ENCODE peak calls at places on chromosomes 13 and 19, in four cellular contexts. O is K562, S is GM12878, H is HepG2. B is an unnamed sample.
A peak's percentile ranks its signal among the peaks of the same experiment; 100 is the strongest.

GRCh38 chr13:114118763-114119123 is 13.7 kb downstream of the RASA3 start:
- DNase-seq in H (no peak), O (no peak), S (no peak), B (no peak)

GRCh38 chr13:61695147-61695546 is 279.5 kb upstream of the PCDH20 start:
- DNase-seq in S (no peak), O (no peak), H (no peak), B (no peak)

GRCh38 chr13:19818223-19818842 is 35.6 kb upstream of the PSPC1 start:
- DNase-seq in H (peak; percentile 4), O (peak; percentile 28), S (no peak), B (peak; percentile 95)

GRCh38 chr19:38803543-38803942 is 9.2 kb downstream of the LGALS4 start:
- DNase-seq in H (no peak), O (no peak), S (no peak), B (no peak)

GRCh38 chr19:57850553-57851017 is 926 bp downstream of the ZNF587 start:
- DNase-seq in H (peak; percentile 29), S (no peak), O (peak; percentile 35), B (peak; percentile 36)

GRCh38 chr13:41864658-41865057 is 96.3 kb downstream of the VWA8 start:
- DNase-seq in O (no peak), H (no peak), S (no peak), B (no peak)

GRCh38 chr13:41512441-41512840 is 55.1 kb downstream of the RGCC start:
- DNase-seq in H (no peak), O (peak; percentile 25), S (no peak), B (no peak)

GRCh38 chr19:41801682-41802317 is 5.4 kb downstream of the CEACAM3 start:
- DNase-seq in O (no peak), H (no peak), S (no peak), B (no peak)

GRCh38 chr13:40484101-40484800 is 182.2 kb downstream of the FOXO1 start:
- DNase-seq in S (no peak), O (no peak), H (no peak), B (no peak)

GRCh38 chr13:49580980-49581680 is 4.2 kb downstream of the RCBTB1 start:
- DNase-seq in S (no peak), H (no peak), O (no peak), B (no peak)

GRCh38 chr19:46147791-46148288 is at the start of gene IGFL2:
- DNase-seq in H (no peak), S (no peak), O (no peak), B (no peak)

GRCh38 chr13:110425444-110425780 is 118.3 kb downstream of the COL4A2 start:
- DNase-seq in H (no peak), O (no peak), S (no peak), B (no peak)

GRCh38 chr13:18948012-18948663 is 233.5 kb downstream of the TUBA3C start:
- DNase-seq in H (no peak), O (no peak), S (no peak), B (no peak)

GRCh38 chr13:20702530-20702929 is 969 bp upstream of the IL17D start:
- DNase-seq in O (no peak), S (no peak), H (no peak), B (no peak)

GRCh38 chr13:87712012-87712411 is 40.8 kb downstream of the SLITRK5 start:
- DNase-seq in H (no peak), S (no peak), O (no peak), B (no peak)

GRCh38 chr19:35828694-35829301 is 16.2 kb upstream of the PRODH2 start:
- DNase-seq in H (peak; percentile 66), S (no peak), O (peak; percentile 67), B (peak; percentile 87)

GRCh38 chr13:114194853-114195252 is 15.8 kb downstream of the CFAP97D2 start:
- DNase-seq in S (no peak), H (no peak), O (no peak), B (no peak)

GRCh38 chr13:111434578-111435159 is 114.2 kb downstream of the TEX29 start:
- DNase-seq in S (no peak), O (no peak), H (no peak), B (no peak)

GRCh38 chr19:45402469-45403070 is 2.3 kb downstream of the PPP1R13L start:
- DNase-seq in H (no peak), S (no peak), O (peak; percentile 81), B (peak; percentile 78)

GRCh38 chr19:36093146-36093662 is 17.7 kb upstream of the OVOL3 start:
- DNase-seq in S (peak; percentile 19), O (no peak), H (no peak), B (no peak)

GRCh38 chr13:50365683-50366391 is 350.6 kb downstream of the KCNRG start:
- DNase-seq in O (no peak), H (peak; percentile 61), S (peak; percentile 67), B (no peak)

GRCh38 chr19:46824887-46825730 is 25.5 kb downstream of the AP2S1 start:
- DNase-seq in O (no peak), S (no peak), H (no peak), B (no peak)

GRCh38 chr13:109900320-109900719 is 113.9 kb upstream of the IRS2 start:
- DNase-seq in O (no peak), H (no peak), S (no peak), B (no peak)

GRCh38 chr13:24747248-24748151 is 16.5 kb upstream of the RNF17 start:
- DNase-seq in H (no peak), O (no peak), S (no peak), B (peak; percentile 61)

GRCh38 chr13:36086117-36086516 is 45.1 kb downstream of the DCLK1 start:
- DNase-seq in O (no peak), S (no peak), H (no peak), B (peak; percentile 42)

DNA sequence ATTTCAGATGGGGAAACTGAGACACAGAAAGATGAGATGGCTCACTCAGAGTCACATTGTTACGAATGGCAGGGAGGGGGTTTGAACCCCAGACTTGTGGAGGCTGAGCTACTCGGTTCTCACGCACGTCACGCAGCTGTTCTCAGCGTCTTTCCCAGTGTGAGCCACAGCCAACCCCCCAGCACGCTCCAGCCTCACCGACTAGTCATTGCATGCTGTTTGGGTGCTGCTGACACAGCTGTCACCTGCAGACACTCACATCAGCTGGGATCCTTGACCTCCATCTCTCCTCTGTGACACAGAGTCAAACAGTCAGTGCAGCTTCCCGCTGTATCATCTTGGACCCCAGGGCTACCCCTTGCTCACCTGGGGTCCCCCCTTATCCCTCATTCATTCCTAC is 2.4 kb upstream of the NCAN start:
- DNase-seq in S (no peak), O (no peak), H (no peak), B (no peak)
- TF ChIP-seq CBFB in S (no peak), O (no peak), H (no peak), B (no peak)

DNA sequence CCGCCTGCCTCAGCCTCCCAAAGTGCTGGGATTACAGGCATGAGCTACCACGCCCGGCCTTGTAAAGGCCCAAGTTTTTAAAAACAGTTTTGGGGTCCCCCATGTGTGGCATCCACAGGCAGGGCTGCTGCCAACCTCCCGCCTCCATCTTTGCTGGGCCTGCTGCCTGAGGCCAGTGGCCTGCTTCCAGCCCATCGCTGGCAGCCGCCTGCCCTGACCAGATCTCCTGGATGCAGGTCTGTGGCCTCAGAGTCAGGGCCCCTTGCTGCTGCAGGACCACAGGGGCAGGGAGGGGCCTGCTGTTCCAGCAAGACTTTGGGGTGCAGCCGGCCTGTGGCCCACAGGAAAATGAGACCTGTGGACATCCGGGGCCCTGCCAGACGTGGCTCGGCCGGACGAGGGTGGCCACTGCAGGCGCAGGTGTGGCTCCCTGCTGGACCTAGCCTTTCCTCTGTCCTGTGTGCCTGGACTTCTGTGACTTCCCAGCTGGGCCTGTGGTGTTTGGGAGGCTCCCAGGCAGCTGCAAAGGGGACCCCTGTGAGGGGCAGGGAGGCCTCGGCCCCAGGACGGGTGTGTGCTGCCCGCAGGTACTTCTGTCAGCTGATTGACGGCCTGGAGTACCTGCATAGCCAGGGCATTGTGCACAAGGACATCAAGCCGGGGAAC is 14.3 kb downstream of the STK11 start:
- DNase-seq in O (no peak), H (no peak), S (no peak), B (no peak)
- TF ChIP-seq CBFB in O (no peak), H (no peak), S (no peak), B (no peak)

GRCh38 chr13:44969858-44970484 is 19.3 kb downstream of the NUFIP1 start:
- DNase-seq in S (no peak), O (peak; percentile 14), H (peak; percentile 49), B (no peak)
- TF ChIP-seq CBFB in S (no peak), O (no peak), H (no peak), B (no peak)

DNA sequence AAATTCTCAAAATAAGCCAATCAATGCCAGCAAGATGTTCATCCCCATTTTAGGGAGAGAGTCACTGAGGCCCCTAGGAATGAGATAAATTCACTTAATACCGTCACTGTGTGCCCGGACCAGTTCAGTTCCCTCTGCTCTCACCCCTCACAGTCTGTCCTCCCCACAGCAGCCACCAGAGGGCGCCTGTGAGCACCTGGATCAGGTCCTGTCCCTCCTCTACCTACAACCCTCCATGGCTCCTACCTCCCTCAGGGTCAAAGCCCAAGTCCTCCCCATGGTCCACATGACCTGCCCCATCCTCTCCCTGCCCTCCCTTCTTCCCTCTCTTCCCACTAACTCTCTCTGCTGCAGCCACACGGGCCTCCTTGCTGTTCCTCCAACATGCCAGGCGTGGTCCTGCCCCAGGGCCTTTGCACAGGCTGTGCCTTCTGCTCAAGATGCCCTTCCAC is 42.0 kb upstream of the NFIC start:
- DNase-seq in H (peak; percentile 52), S (no peak), O (peak; percentile 79), B (peak; percentile 85)
- TF ChIP-seq CBFB in H (no peak), S (no peak), O (no peak), B (no peak)

GRCh38 chr19:8147579-8147978 is 1.8 kb downstream of the FBN3 start:
- DNase-seq in S (no peak), H (no peak), O (no peak), B (no peak)

GRCh38 chr19:8148088-8148409 is 1.3 kb downstream of the FBN3 start:
- DNase-seq in S (no peak), O (no peak), H (no peak), B (no peak)

GRCh38 chr19:8146877-8147575 is 2.4 kb downstream of the FBN3 start:
- DNase-seq in O (no peak), H (no peak), S (no peak), B (no peak)

GRCh38 chr19:8144273-8144672 is 5.1 kb downstream of the FBN3 start:
- DNase-seq in O (no peak), H (no peak), S (no peak), B (no peak)

GRCh38 chr19:8145969-8146368 is 3.4 kb downstream of the FBN3 start:
- DNase-seq in H (no peak), O (peak; percentile 50), S (no peak), B (peak; percentile 64)
- TF ChIP-seq CBFB in H (no peak), O (no peak), S (no peak), B (no peak)

DNA sequence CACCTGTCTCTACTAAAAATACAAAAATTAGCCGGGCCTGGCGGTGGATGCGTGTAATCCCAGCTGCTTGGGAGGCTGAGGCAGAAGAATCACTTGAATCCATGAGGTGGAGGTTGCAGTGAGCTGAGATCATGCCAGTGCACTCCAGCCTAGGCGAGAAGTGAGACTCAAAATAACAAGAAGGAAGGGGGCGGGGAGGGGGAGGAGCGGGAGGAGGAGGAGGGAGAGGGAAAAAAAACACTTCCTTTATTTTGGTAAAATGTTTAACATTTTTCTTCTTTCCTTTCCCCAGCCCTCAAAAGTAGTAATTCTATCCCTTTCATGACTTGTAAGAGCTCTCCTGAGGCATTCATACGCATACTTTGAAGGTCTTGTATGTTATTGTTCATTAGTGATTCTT is 44.3 kb downstream of the SPRY2 start:
- DNase-seq in S (no peak), H (no peak), O (no peak), B (peak; percentile 36)
- TF ChIP-seq CBFB in S (no peak), H (no peak), O (no peak), B (no peak)